ENCODE peak calls at places on chromosomes 16 and 17, in eight cellular contexts. One of them, this sample, is unnamed.

GRCh38 chr17:55005520-55005919 is 37.0 kb downstream of the STXBP4 start:
- DNase-seq in OCI-LY7: peak
- DNase-seq in CD8-positive, alpha-beta memory T cell: no peak
- DNase-seq in non-pigmented ciliary epithelial cell: no peak
- DNase-seq in NCI-H1105: no peak
- DNase-seq in HTR-8/SVneo: peak
- DNase-seq in Kasumi-1: peak
- DNase-seq in T-helper 1 cell: no peak
- DNase-seq in this sample: no peak

GRCh38 chr16:67805718-67806427 is 487 bp downstream of the RANBP10 start:
- DNase-seq in OCI-LY7: peak
- DNase-seq in CD8-positive, alpha-beta memory T cell: no peak
- DNase-seq in non-pigmented ciliary epithelial cell: no peak
- DNase-seq in NCI-H1105: no peak
- DNase-seq in HTR-8/SVneo: no peak
- DNase-seq in Kasumi-1: no peak
- DNase-seq in T-helper 1 cell: no peak
- DNase-seq in this sample: no peak

GRCh38 chr17:64499805-64500486 is 3.1 kb upstream of the POLG2 start:
- DNase-seq in OCI-LY7: peak
- DNase-seq in CD8-positive, alpha-beta memory T cell: no peak
- DNase-seq in non-pigmented ciliary epithelial cell: no peak
- DNase-seq in NCI-H1105: no peak
- DNase-seq in HTR-8/SVneo: no peak
- DNase-seq in Kasumi-1: no peak
- DNase-seq in T-helper 1 cell: no peak
- DNase-seq in this sample: no peak

GRCh38 chr17:64223931-64224657 is 39.0 kb downstream of the TEX2 start:
- DNase-seq in OCI-LY7: no peak
- DNase-seq in CD8-positive, alpha-beta memory T cell: no peak
- DNase-seq in non-pigmented ciliary epithelial cell: no peak
- DNase-seq in NCI-H1105: no peak
- DNase-seq in HTR-8/SVneo: no peak
- DNase-seq in Kasumi-1: no peak
- DNase-seq in T-helper 1 cell: no peak
- DNase-seq in this sample: no peak

GRCh38 chr17:5971969-5972368 is 98.2 kb upstream of the WSCD1 start:
- DNase-seq in OCI-LY7: no peak
- DNase-seq in CD8-positive, alpha-beta memory T cell: no peak
- DNase-seq in non-pigmented ciliary epithelial cell: no peak
- DNase-seq in NCI-H1105: peak
- DNase-seq in HTR-8/SVneo: no peak
- DNase-seq in Kasumi-1: no peak
- DNase-seq in T-helper 1 cell: no peak
- DNase-seq in this sample: no peak

GRCh38 chr16:64398795-64399194 is 723.1 kb downstream of the CDH11 start:
- DNase-seq in OCI-LY7: no peak
- DNase-seq in CD8-positive, alpha-beta memory T cell: no peak
- DNase-seq in non-pigmented ciliary epithelial cell: no peak
- DNase-seq in NCI-H1105: no peak
- DNase-seq in HTR-8/SVneo: no peak
- DNase-seq in Kasumi-1: no peak
- DNase-seq in T-helper 1 cell: no peak
- DNase-seq in this sample: no peak

GRCh38 chr17:42078396-42079042 is 19.8 kb downstream of the ZNF385C start:
- DNase-seq in OCI-LY7: no peak
- DNase-seq in CD8-positive, alpha-beta memory T cell: no peak
- DNase-seq in non-pigmented ciliary epithelial cell: no peak
- DNase-seq in NCI-H1105: no peak
- DNase-seq in HTR-8/SVneo: no peak
- DNase-seq in Kasumi-1: no peak
- DNase-seq in T-helper 1 cell: no peak
- DNase-seq in this sample: no peak

GRCh38 chr16:4450921-4451619 is 23.4 kb downstream of the NMRAL1 start:
- DNase-seq in OCI-LY7: no peak
- DNase-seq in CD8-positive, alpha-beta memory T cell: no peak
- DNase-seq in non-pigmented ciliary epithelial cell: no peak
- DNase-seq in NCI-H1105: no peak
- DNase-seq in HTR-8/SVneo: no peak
- DNase-seq in Kasumi-1: no peak
- DNase-seq in T-helper 1 cell: no peak
- DNase-seq in this sample: no peak

GRCh38 chr16:76574651-76575050 is 297.4 kb downstream of the CNTNAP4 start:
- DNase-seq in OCI-LY7: no peak
- DNase-seq in CD8-positive, alpha-beta memory T cell: no peak
- DNase-seq in non-pigmented ciliary epithelial cell: no peak
- DNase-seq in NCI-H1105: no peak
- DNase-seq in HTR-8/SVneo: no peak
- DNase-seq in Kasumi-1: no peak
- DNase-seq in T-helper 1 cell: no peak
- DNase-seq in this sample: no peak

GRCh38 chr16:10992112-10992511 is 47.7 kb downstream of the CLEC16A start:
- DNase-seq in OCI-LY7: no peak
- DNase-seq in CD8-positive, alpha-beta memory T cell: no peak
- DNase-seq in non-pigmented ciliary epithelial cell: peak
- DNase-seq in NCI-H1105: no peak
- DNase-seq in HTR-8/SVneo: no peak
- DNase-seq in Kasumi-1: no peak
- DNase-seq in T-helper 1 cell: no peak
- DNase-seq in this sample: no peak

GRCh38 chr16:3530371-3530914 is 29.6 kb downstream of the CLUAP1 start:
- DNase-seq in OCI-LY7: no peak
- DNase-seq in CD8-positive, alpha-beta memory T cell: no peak
- DNase-seq in non-pigmented ciliary epithelial cell: no peak
- DNase-seq in NCI-H1105: no peak
- DNase-seq in HTR-8/SVneo: no peak
- DNase-seq in Kasumi-1: no peak
- DNase-seq in T-helper 1 cell: no peak
- DNase-seq in this sample: no peak

GRCh38 chr16:82630219-82630618 is 3.5 kb downstream of the CDH13 start:
- DNase-seq in OCI-LY7: no peak
- DNase-seq in CD8-positive, alpha-beta memory T cell: no peak
- DNase-seq in non-pigmented ciliary epithelial cell: no peak
- DNase-seq in NCI-H1105: no peak
- DNase-seq in HTR-8/SVneo: no peak
- DNase-seq in Kasumi-1: no peak
- DNase-seq in T-helper 1 cell: no peak
- DNase-seq in this sample: no peak

GRCh38 chr16:66612422-66612821 is 7.9 kb downstream of the CMTM3 start:
- DNase-seq in OCI-LY7: no peak
- DNase-seq in CD8-positive, alpha-beta memory T cell: no peak
- DNase-seq in non-pigmented ciliary epithelial cell: no peak
- DNase-seq in NCI-H1105: no peak
- DNase-seq in HTR-8/SVneo: no peak
- DNase-seq in Kasumi-1: no peak
- DNase-seq in T-helper 1 cell: no peak
- DNase-seq in this sample: no peak